ENCODE peak calls at places on chromosomes 2 and 18, in nine cellular contexts. U, I, Q, Y, K, L, S, B and X are unnamed samples.

GRCh38 chr2:179675435-179675834 is 186.0 kb downstream of the ZNF385B start:
- DNase-seq in U (no peak), I (no peak), Q (no peak), Y (no peak), K (no peak), L (no peak), S (no peak), B (no peak), X (no peak)

GRCh38 chr2:68870215-68870614 is 982 bp downstream of the BMP10 start:
- DNase-seq in U (no peak), I (no peak), Q (no peak), Y (no peak), K (no peak), L (no peak), S (no peak), B (no peak), X (no peak)

GRCh38 chr2:18299423-18300212 is 260.8 kb downstream of the RDH14 start:
- DNase-seq in U (peak), I (no peak), Q (no peak), Y (no peak), K (no peak), L (no peak), S (no peak), B (no peak), X (no peak)

GRCh38 chr2:11676640-11677039 is 6.6 kb upstream of the NTSR2 start:
- DNase-seq in U (peak), I (no peak), Q (no peak), Y (no peak), K (peak), L (no peak), S (no peak), B (no peak), X (no peak)

GRCh38 chr2:69514406-69514805 is 77.2 kb upstream of the NFU1 start:
- DNase-seq in U (peak), I (no peak), Q (no peak), Y (no peak), K (no peak), L (no peak), S (no peak), B (no peak), X (no peak)

GRCh38 chr2:19038096-19039015 is 320.1 kb downstream of the OSR1 start:
- DNase-seq in U (no peak), I (no peak), Q (no peak), Y (no peak), K (no peak), L (no peak), S (no peak), B (no peak), X (no peak)

GRCh38 chr2:10305715-10306114 is 3.0 kb downstream of the HPCAL1 start:
- DNase-seq in U (peak), I (no peak), Q (no peak), Y (no peak), K (no peak), L (peak), S (no peak), B (no peak), X (no peak)

GRCh38 chr2:46964835-46965560 is 49.4 kb upstream of the MCFD2 start:
- DNase-seq in U (no peak), I (no peak), Q (no peak), Y (no peak), K (no peak), L (no peak), S (no peak), B (no peak), X (no peak)

GRCh38 chr2:190533968-190534309 is 583 bp downstream of the NEMP2 start:
- DNase-seq in U (no peak), I (no peak), Q (no peak), Y (no peak), K (no peak), L (no peak), S (no peak), B (no peak), X (no peak)

GRCh38 chr2:59000796-59001195 is 759.7 kb upstream of the FANCL start:
- DNase-seq in U (no peak), I (no peak), Q (no peak), Y (no peak), K (no peak), L (no peak), S (no peak), B (no peak), X (no peak)

GRCh38 chr2:98027955-98028593 is 32.3 kb upstream of the TMEM131 start:
- DNase-seq in U (no peak), I (no peak), Q (no peak), Y (no peak), K (no peak), L (no peak), S (no peak), B (no peak), X (no peak)

GRCh38 chr18:50286391-50287027 is 983 bp downstream of the CXXC1 start:
- DNase-seq in U (peak), I (peak), Q (no peak), Y (no peak), K (no peak), L (no peak), S (no peak), B (no peak), X (no peak)

GRCh38 chr2:213015387-213016165 is 135.8 kb downstream of the IKZF2 start:
- DNase-seq in U (no peak), I (no peak), Q (no peak), Y (no peak), K (no peak), L (no peak), S (peak), B (no peak), X (no peak)

GRCh38 chr2:239312081-239312501 is 88.7 kb downstream of the HDAC4 start:
- DNase-seq in U (no peak), I (no peak), Q (no peak), Y (no peak), K (peak), L (peak), S (no peak), B (no peak), X (peak)

GRCh38 chr2:62831729-62832128 is 126.2 kb downstream of the EHBP1 start:
- DNase-seq in U (no peak), I (no peak), Q (no peak), Y (no peak), K (no peak), L (no peak), S (peak), B (no peak), X (no peak)

GRCh38 chr2:16127958-16128357 is 187.6 kb downstream of the MYCN start:
- DNase-seq in U (no peak), I (no peak), Q (no peak), Y (no peak), K (no peak), L (no peak), S (no peak), B (no peak), X (peak)

GRCh38 chr2:42053791-42054656 is 6.2 kb downstream of the PKDCC start:
- DNase-seq in U (no peak), I (no peak), Q (no peak), Y (no peak), K (no peak), L (no peak), S (no peak), B (no peak), X (no peak)

GRCh38 chr18:64119916-64120315 is 29.0 kb downstream of the LINC00305 start:
- DNase-seq in U (peak), I (no peak), Q (no peak), Y (no peak), K (no peak), L (no peak), S (no peak), B (no peak), X (no peak)

GRCh38 chr2:75021672-75022071 is 63.2 kb downstream of the POLE4 start:
- DNase-seq in U (peak), I (no peak), Q (no peak), Y (no peak), K (no peak), L (no peak), S (no peak), B (no peak), X (no peak)

GRCh38 chr18:49168281-49168680 is 217.5 kb upstream of the SMAD7 start:
- DNase-seq in U (no peak), I (no peak), Q (no peak), Y (no peak), K (no peak), L (no peak), S (no peak), B (no peak), X (no peak)

GRCh38 chr2:175236930-175237329 is 55.4 kb upstream of the ATP5MC3 start:
- DNase-seq in U (no peak), I (no peak), Q (no peak), Y (no peak), K (no peak), L (no peak), S (no peak), B (no peak), X (no peak)

GRCh38 chr2:227164745-227165350 is 424 bp downstream of the COL4A3 start:
- DNase-seq in U (peak), I (no peak), Q (peak), Y (no peak), K (no peak), L (peak), S (no peak), B (no peak), X (no peak)

DNA sequence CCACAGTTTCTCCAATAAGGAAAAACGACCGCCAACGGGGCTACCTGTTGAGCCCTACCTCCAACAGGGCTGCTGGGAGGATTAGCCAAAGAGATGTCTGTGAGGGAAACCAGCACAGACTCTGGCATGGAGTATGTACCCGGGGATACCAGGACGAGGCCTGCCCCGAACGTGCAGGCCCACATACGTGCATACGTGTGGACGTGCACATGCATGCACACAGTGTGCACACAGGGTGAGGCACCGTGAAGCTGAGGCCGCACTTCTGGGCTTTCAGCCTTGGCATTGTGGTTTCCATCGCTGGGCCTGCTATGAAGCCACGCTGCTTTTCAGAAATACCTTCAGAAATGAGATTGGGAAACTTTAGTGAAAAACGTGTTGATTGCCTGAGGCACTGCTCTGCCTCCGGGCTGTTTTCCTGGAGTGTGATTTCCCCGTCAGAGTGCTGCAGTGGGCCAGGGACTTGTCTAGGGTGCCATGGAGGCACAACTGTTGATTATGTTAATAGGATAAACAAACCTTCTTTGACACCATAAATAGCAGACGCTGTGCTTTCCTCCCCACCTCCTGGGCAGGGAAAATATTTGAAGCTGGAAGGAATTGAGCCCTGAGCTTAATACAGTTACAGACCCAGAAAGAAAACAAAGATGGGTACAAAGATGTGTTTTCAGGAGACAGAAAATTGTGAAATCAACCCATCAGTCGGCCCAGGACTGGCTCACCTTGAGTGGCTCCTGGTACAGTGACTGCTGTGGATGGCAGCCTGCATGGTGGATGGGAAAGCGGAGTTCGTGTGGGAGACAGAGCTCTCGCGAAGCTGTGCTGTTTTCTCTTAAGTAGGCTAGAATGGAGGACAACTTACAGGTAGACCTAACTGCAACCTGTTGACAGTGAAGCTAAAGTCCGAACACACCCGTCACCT is 182.3 kb downstream of the FAM210A start:
- DNase-seq in U (no peak), I (no peak), Q (no peak), Y (no peak), K (no peak), L (no peak), S (no peak), B (no peak), X (peak)
- TF ChIP-seq POLR2AphosphoS5 in U (no peak), I (no peak), Q (no peak), Y (no peak), K (no peak), L (no peak), S (no peak), B (no peak), X (no peak)

DNA sequence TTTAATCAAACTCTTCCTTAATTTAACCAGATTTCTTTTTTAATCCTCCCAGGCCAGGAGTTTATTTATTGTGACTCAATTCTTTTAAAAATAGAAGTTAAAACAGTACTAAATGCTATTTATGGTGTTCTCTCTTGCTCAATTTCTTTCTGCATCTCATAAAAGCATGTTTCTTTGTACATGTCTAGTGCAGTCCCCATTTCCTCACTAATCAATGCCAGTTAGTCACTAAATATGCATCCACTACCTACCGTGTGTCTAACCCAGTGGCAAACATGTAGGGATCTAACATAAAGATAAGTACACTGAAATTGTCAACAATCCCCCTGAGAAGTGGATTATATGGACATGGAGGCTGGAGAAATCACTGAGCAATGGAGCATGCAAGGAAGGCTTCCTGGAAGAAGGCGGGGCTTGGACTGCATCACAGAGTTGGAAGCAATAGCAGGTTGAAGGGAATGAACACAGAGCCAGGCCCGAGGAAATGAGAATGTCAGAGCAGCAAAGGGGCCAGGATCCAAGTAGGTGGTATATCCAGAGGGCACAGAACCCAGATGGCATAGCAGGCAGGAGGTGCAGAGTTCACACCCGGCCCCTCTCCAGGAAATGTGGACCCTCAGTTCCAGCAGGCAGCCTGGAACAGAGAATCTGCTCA is 105.3 kb upstream of the FOSL2 start:
- DNase-seq in U (no peak), I (no peak), Q (no peak), Y (no peak), K (no peak), L (no peak), S (no peak), B (no peak), X (no peak)
- TF ChIP-seq POLR2AphosphoS5 in U (no peak), I (no peak), Q (no peak), Y (no peak), K (no peak), L (no peak), S (no peak), B (no peak), X (peak)

GRCh38 chr18:44601447-44601846 is 79.2 kb upstream of the SETBP1 start:
- DNase-seq in U (no peak), I (no peak), Q (no peak), Y (no peak), K (no peak), L (no peak), S (no peak), B (no peak), X (no peak)
- TF ChIP-seq POLR2AphosphoS5 in U (no peak), I (no peak), Q (no peak), Y (no peak), K (no peak), L (no peak), S (no peak), B (no peak), X (no peak)

DNA sequence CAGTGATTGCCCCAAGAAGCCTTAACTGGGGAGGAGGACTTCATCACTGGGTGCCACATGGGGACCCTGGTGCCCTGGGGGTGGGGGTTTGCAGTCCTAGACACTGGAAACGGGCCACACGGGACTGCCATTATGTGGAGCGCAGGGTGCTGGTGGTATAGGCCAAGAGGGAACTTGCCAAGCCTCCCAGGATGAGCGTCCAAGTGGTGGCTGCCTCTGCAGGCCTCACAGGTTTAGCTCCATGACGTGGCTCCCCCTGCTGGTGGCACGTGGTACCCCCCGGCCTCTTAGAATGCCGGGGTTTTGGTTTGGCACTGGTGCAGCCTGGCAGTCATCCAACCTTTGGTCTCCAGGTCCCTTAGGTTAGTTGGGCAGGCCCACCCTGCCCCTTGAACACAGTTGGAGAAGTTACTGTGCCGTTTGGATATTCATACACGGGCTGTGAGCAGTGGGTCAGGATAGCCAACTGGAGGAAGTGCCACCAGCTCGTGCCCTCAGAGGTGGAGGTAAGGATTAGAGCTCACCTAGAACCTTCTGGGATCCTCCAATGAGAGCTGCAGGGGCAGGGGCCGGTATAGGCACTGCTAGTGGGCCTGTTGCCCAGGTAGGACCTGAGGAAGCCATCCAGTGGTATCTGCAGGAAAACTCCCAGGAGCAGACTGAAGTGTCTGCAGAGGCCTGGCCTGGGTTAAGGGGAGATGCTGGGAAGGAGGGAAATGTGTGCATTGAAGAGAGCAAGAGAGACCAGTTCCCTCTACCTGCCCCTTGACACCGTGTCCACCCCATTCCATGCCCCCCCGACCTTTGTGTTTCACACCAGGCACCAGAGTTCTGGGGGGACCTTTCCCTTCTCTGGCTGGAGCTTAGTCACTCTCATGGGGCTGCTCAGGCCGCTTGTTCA is 5.7 kb downstream of the PTMA start:
- DNase-seq in U (peak), I (peak), Q (no peak), Y (no peak), K (peak), L (peak), S (peak), B (peak), X (no peak)
- TF ChIP-seq POLR2AphosphoS5 in U (peak), I (peak), Q (peak), Y (peak), K (peak), L (peak), S (peak), B (peak), X (peak)

DNA sequence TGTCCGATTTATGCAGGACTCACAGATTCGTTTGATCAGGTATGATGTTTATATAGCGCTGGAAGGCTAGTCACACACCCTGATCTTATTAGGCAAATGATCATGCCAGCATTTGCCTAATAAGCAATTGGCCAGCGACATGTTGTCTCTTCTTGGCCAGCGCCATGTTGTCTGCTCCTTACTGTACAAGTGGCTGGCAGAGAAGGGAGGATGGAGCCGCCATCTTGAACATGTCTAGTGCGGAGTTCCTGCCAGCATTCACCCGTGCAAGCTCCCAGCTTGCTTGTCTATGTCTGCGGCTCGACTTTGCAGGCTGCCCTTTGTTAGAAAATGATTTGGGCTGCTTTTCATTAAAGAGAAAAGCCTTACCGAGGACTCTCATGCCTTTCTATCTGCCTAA is 106.3 kb downstream of the TFCP2L1 start:
- DNase-seq in U (no peak), I (no peak), Q (no peak), Y (no peak), K (peak), L (peak), S (no peak), B (no peak), X (no peak)
- TF ChIP-seq POLR2AphosphoS5 in U (no peak), I (no peak), Q (no peak), Y (no peak), K (no peak), L (no peak), S (no peak), B (no peak), X (no peak)

GRCh38 chr2:100031604-100032003 is 110.8 kb downstream of the AFF3 start:
- DNase-seq in U (no peak), I (no peak), Q (no peak), Y (no peak), K (no peak), L (no peak), S (no peak), B (no peak), X (no peak)
- TF ChIP-seq POLR2AphosphoS5 in U (no peak), I (no peak), Q (no peak), Y (no peak), K (no peak), L (peak), S (no peak), B (no peak), X (no peak)

DNA sequence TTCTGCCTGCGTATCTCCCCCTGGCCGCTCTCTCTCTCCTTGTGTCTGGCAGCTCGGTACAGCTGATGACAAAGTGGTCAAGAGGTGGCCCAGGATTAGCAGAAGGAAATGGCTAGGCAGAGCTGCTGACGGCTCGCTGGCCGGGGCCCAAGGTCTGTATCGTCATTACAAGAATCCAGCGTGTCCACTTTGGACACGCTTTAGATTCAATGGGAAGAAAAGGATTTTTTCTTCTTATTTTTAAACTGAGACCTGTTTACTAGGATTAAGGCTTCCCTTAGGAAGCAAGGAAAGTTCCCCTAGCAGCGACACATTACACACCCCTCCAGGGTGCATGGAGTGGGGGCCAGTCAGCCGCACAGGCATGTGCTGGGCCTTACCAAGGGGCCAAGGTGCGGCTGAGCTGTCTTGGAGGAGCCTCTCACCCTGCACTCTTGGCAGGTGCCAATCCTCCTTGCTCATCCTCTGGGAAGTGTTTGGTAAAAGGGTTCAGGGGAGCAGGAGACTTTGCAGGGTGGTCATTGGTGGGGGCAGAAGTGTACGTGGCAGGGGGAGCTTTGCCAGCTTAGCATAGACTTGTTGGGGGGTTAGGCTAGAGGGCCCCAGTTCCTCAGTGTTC is 76.8 kb downstream of the POLR1A start:
- DNase-seq in U (no peak), I (no peak), Q (no peak), Y (no peak), K (no peak), L (no peak), S (no peak), B (no peak), X (no peak)
- TF ChIP-seq POLR2AphosphoS5 in U (no peak), I (no peak), Q (no peak), Y (no peak), K (no peak), L (peak), S (no peak), B (no peak), X (no peak)

GRCh38 chr2:43526994-43527393 is 68.8 kb downstream of the THADA start:
- DNase-seq in U (no peak), I (no peak), Q (no peak), Y (no peak), K (no peak), L (no peak), S (no peak), B (no peak), X (no peak)
- TF ChIP-seq POLR2AphosphoS5 in U (no peak), I (no peak), Q (no peak), Y (no peak), K (no peak), L (peak), S (no peak), B (no peak), X (no peak)

GRCh38 chr2:209391776-209392401 is 32.0 kb upstream of the MAP2 start:
- DNase-seq in U (peak), I (no peak), Q (no peak), Y (no peak), K (no peak), L (no peak), S (no peak), B (no peak), X (no peak)
- TF ChIP-seq POLR2AphosphoS5 in U (no peak), I (no peak), Q (no peak), Y (no peak), K (no peak), L (no peak), S (no peak), B (no peak), X (no peak)